ENCODE peak calls at places on chromosomes 11 and 22, in four cellular contexts. Y, X, B and D are unnamed samples.

GRCh38 chr11:3808846-3809623 is 675 bp downstream of the PGAP2 start:
- DNase-seq in Y (no peak), X (no peak), B (no peak), D (no peak)

GRCh38 chr11:130561441-130561881 is 113.0 kb downstream of the ADAMTS15 start:
- DNase-seq in B (no peak), X (no peak), Y (no peak), D (no peak)

GRCh38 chr11:109423114-109423859 is 1.3 kb downstream of the C11orf87 start:
- DNase-seq in Y (no peak), B (no peak), X (no peak), D (peak)

GRCh38 chr11:14566331-14567063 is 46.3 kb upstream of the PSMA1 start:
- DNase-seq in Y (no peak), B (no peak), X (no peak), D (no peak)

GRCh38 chr11:93143186-93143585 is 54.6 kb downstream of the SLC36A4 start:
- DNase-seq in Y (no peak), B (peak), X (no peak), D (no peak)

GRCh38 chr22:37784829-37785495 is 22.8 kb upstream of the GCAT start:
- DNase-seq in X (no peak), Y (no peak), B (no peak), D (no peak)

GRCh38 chr11:73325036-73325981 is 17.2 kb downstream of the ARHGEF17 start:
- DNase-seq in X (no peak), B (no peak), Y (no peak), D (no peak)

GRCh38 chr11:120079750-120080610 is 57.9 kb downstream of the TRIM29 start:
- DNase-seq in Y (no peak), X (no peak), B (no peak), D (no peak)

GRCh38 chr11:110896358-110896757 is 184.1 kb upstream of the ARHGAP20 start:
- DNase-seq in B (no peak), X (no peak), Y (no peak), D (no peak)